ENCODE peak calls at places on chromosomes 1 and 21, in seven cellular contexts. A, W, Q, U, T, Z and N are unnamed samples.

GRCh38 chr1:64073705-64074104 is 129.7 kb upstream of the UBE2U start:
- DNase-seq in A (no peak), Q (peak; percentile 18), Z (no peak), T (no peak), W (no peak), U (peak; percentile 15), N (no peak)

GRCh38 chr1:229109320-229109761 is 161.6 kb upstream of the RAB4A start:
- DNase-seq in Q (no peak), U (peak; percentile 21), A (no peak), T (no peak), Z (no peak), W (no peak), N (no peak)

GRCh38 chr1:103496014-103496635 is 29.4 kb upstream of the RNPC3 start:
- DNase-seq in T (no peak), Q (peak; percentile 58), W (no peak), U (no peak), Z (no peak), A (no peak), N (no peak)

GRCh38 chr1:202242080-202242419 is 48.5 kb downstream of the LGR6 start:
- DNase-seq in U (no peak), Z (no peak), W (no peak), T (no peak), A (no peak), Q (no peak), N (no peak)

GRCh38 chr1:16920951-16921350 is 780 bp upstream of the CROCC start:
- DNase-seq in T (no peak), Q (no peak), Z (no peak), W (no peak), U (no peak), A (no peak), N (no peak)

GRCh38 chr1:214331827-214332423 is 51.0 kb downstream of the SMYD2 start:
- DNase-seq in Z (peak; percentile 44), W (peak; percentile 86), U (no peak), A (peak; percentile 29), Q (peak; percentile 50), T (peak; percentile 27), N (no peak)

GRCh38 chr21:43820466-43820865 is 31.1 kb downstream of the RRP1 start:
- DNase-seq in T (no peak), W (no peak), A (no peak), U (no peak), Z (no peak), Q (no peak), N (no peak)

GRCh38 chr1:80656011-80656627 is 1144.6 kb upstream of the ADGRL2 start:
- DNase-seq in U (no peak), T (no peak), Q (peak; percentile 6), W (peak; percentile 69), A (no peak), Z (peak; percentile 71), N (no peak)

GRCh38 chr1:187264995-187265602 is 436.4 kb downstream of the PLA2G4A start:
- DNase-seq in Z (peak; percentile 77), W (peak; percentile 51), U (no peak), T (no peak), A (no peak), Q (peak; percentile 57), N (peak; percentile 75)

GRCh38 chr1:232891116-232891515 is 59.3 kb upstream of the NTPCR start:
- DNase-seq in W (no peak), Z (no peak), U (no peak), Q (peak; percentile 89), T (no peak), A (no peak), N (no peak)

GRCh38 chr1:87918398-87918797 is 589.7 kb downstream of the LMO4 start:
- DNase-seq in A (no peak), W (no peak), U (no peak), Q (no peak), T (no peak), Z (no peak), N (no peak)

GRCh38 chr1:107534632-107535031 is 393.8 kb downstream of the NTNG1 start:
- DNase-seq in T (no peak), Q (no peak), Z (no peak), A (no peak), W (no peak), U (no peak), N (no peak)

GRCh38 chr1:217498209-217498608 is 132.7 kb downstream of the GPATCH2 start:
- DNase-seq in Z (no peak), Q (no peak), W (no peak), A (no peak), U (no peak), T (no peak), N (no peak)

GRCh38 chr1:36156329-36157114 is 562 bp downstream of the MAP7D1 start:
- DNase-seq in U (peak; percentile 85), A (peak; percentile 32), T (peak; percentile 41), Z (peak; percentile 83), Q (peak; percentile 66), W (peak; percentile 70), N (peak; percentile 18)

GRCh38 chr1:55504306-55504706 is 289.1 kb upstream of the USP24 start:
- DNase-seq in W (no peak), U (no peak), A (no peak), Q (no peak), Z (peak; percentile 46), T (no peak), N (no peak)

GRCh38 chr1:203178083-203178482 is 2.5 kb upstream of the MYBPH start:
- DNase-seq in Z (no peak), T (no peak), U (no peak), Q (peak; percentile 46), A (no peak), W (no peak), N (no peak)

GRCh38 chr21:34022557-34023335 is 50.6 kb upstream of the MRPS6 start:
- DNase-seq in Q (no peak), U (no peak), Z (no peak), T (no peak), A (peak; percentile 3), W (no peak), N (no peak)

GRCh38 chr1:85195703-85196102 is 5.1 kb downstream of the SYDE2 start:
- DNase-seq in W (no peak), Z (no peak), T (no peak), A (no peak), U (no peak), Q (no peak), N (no peak)

GRCh38 chr1:25442178-25442577 is 11.5 kb downstream of the MACO1 start:
- DNase-seq in W (no peak), U (no peak), T (no peak), Q (peak; percentile 32), Z (peak; percentile 48), A (no peak), N (no peak)

GRCh38 chr1:225319951-225320350 is 107.9 kb downstream of the LBR start:
- DNase-seq in W (no peak), U (no peak), Z (no peak), Q (no peak), T (no peak), A (no peak), N (no peak)

GRCh38 chr21:45504516-45505415 is 37.5 kb downstream of the SLC19A1 start:
- DNase-seq in W (no peak), Z (no peak), A (no peak), Q (no peak), T (no peak), U (no peak), N (no peak)

GRCh38 chr21:39208624-39209333 is 25.5 kb upstream of the PSMG1 start:
- DNase-seq in A (no peak), W (no peak), Z (peak; percentile 80), Q (no peak), U (no peak), T (no peak), N (no peak)

GRCh38 chr1:101506541-101507164 is 269.8 kb downstream of the S1PR1 start:
- DNase-seq in Q (peak; percentile 45), T (peak; percentile 32), W (peak; percentile 57), Z (peak; percentile 63), U (peak; percentile 19), A (peak; percentile 2), N (peak; percentile 7)

GRCh38 chr1:81811757-81812371 is 11.1 kb downstream of the ADGRL2 start:
- DNase-seq in T (no peak), A (no peak), Z (no peak), Q (no peak), W (no peak), U (no peak), N (no peak)

GRCh38 chr1:56983484-56983883 is 17.7 kb upstream of the C8B start:
- DNase-seq in T (no peak), Z (no peak), U (no peak), A (no peak), Q (no peak), W (no peak), N (no peak)

GRCh38 chr21:16535100-16535418 is 805.3 kb downstream of the USP25 start:
- DNase-seq in W (peak; percentile 15), A (no peak), U (peak; percentile 85), T (no peak), Z (no peak), Q (peak; percentile 85), N (no peak)

GRCh38 chr1:225504776-225505175 is 76.9 kb upstream of the LBR start:
- DNase-seq in T (no peak), U (no peak), Z (no peak), A (no peak), Q (no peak), W (no peak), N (no peak)

GRCh38 chr21:15667010-15667409 is 62.8 kb upstream of the USP25 start:
- DNase-seq in W (no peak), Z (no peak), U (no peak), Q (peak; percentile 73), T (no peak), A (no peak), N (no peak)